ENCODE peak calls at places on chromosome 21, in ten cellular contexts. One of them, this sample, is unnamed.
A peak's percentile ranks its signal among the peaks of the same experiment; 100 is the strongest.

GRCh38 chr21:15552914-15553491 is 176.8 kb upstream of the USP25 start:
- DNase-seq in GOT3: no peak
- DNase-seq in ovary: no peak
- DNase-seq in activated naive CD4-positive, alpha-beta T cell treated with anti-CD3 and anti-CD28 coated beads, Interleukin-2, amount 50 U/mL, for 16 hours: no peak
- DNase-seq in HuH-7.5: no peak
- DNase-seq in cerebellar cortex: peak; percentile 16
- DNase-seq in activated T-helper 1 cell treated with anti-CD3 and anti-CD28 coated beads, Interleukin-2, amount 50 U/mL, for 16 hours: no peak
- DNase-seq in anterior cingulate cortex: no peak
- DNase-seq in left lung: no peak
- DNase-seq in naive thymus-derived CD8-positive, alpha-beta T cell: no peak
- DNase-seq in this sample: no peak

GRCh38 chr21:29449306-29449940 is 150.7 kb downstream of the BACH1 start:
- DNase-seq in GOT3: no peak
- DNase-seq in ovary: no peak
- DNase-seq in activated naive CD4-positive, alpha-beta T cell treated with anti-CD3 and anti-CD28 coated beads, Interleukin-2, amount 50 U/mL, for 16 hours: no peak
- DNase-seq in HuH-7.5: no peak
- DNase-seq in cerebellar cortex: no peak
- DNase-seq in activated T-helper 1 cell treated with anti-CD3 and anti-CD28 coated beads, Interleukin-2, amount 50 U/mL, for 16 hours: no peak
- DNase-seq in anterior cingulate cortex: no peak
- DNase-seq in left lung: no peak
- DNase-seq in naive thymus-derived CD8-positive, alpha-beta T cell: no peak
- DNase-seq in this sample: no peak

GRCh38 chr21:42671778-42672593 is 18.6 kb downstream of the PDE9A start:
- DNase-seq in GOT3: no peak
- DNase-seq in ovary: no peak
- DNase-seq in activated naive CD4-positive, alpha-beta T cell treated with anti-CD3 and anti-CD28 coated beads, Interleukin-2, amount 50 U/mL, for 16 hours: no peak
- DNase-seq in HuH-7.5: peak; percentile 51
- DNase-seq in cerebellar cortex: no peak
- DNase-seq in activated T-helper 1 cell treated with anti-CD3 and anti-CD28 coated beads, Interleukin-2, amount 50 U/mL, for 16 hours: no peak
- DNase-seq in anterior cingulate cortex: no peak
- DNase-seq in left lung: no peak
- DNase-seq in naive thymus-derived CD8-positive, alpha-beta T cell: no peak
- DNase-seq in this sample: no peak

GRCh38 chr21:45836694-45837670 is 144.6 kb upstream of the COL6A1 start:
- DNase-seq in GOT3: no peak
- DNase-seq in ovary: no peak
- DNase-seq in activated naive CD4-positive, alpha-beta T cell treated with anti-CD3 and anti-CD28 coated beads, Interleukin-2, amount 50 U/mL, for 16 hours: no peak
- DNase-seq in HuH-7.5: no peak
- DNase-seq in cerebellar cortex: no peak
- DNase-seq in activated T-helper 1 cell treated with anti-CD3 and anti-CD28 coated beads, Interleukin-2, amount 50 U/mL, for 16 hours: no peak
- DNase-seq in anterior cingulate cortex: no peak
- DNase-seq in left lung: no peak
- DNase-seq in naive thymus-derived CD8-positive, alpha-beta T cell: no peak
- DNase-seq in this sample: no peak

GRCh38 chr21:33988237-33988835 is 72.7 kb upstream of the ATP5PO start:
- DNase-seq in GOT3: no peak
- DNase-seq in ovary: no peak
- DNase-seq in activated naive CD4-positive, alpha-beta T cell treated with anti-CD3 and anti-CD28 coated beads, Interleukin-2, amount 50 U/mL, for 16 hours: no peak
- DNase-seq in HuH-7.5: no peak
- DNase-seq in cerebellar cortex: no peak
- DNase-seq in activated T-helper 1 cell treated with anti-CD3 and anti-CD28 coated beads, Interleukin-2, amount 50 U/mL, for 16 hours: no peak
- DNase-seq in anterior cingulate cortex: no peak
- DNase-seq in left lung: no peak
- DNase-seq in naive thymus-derived CD8-positive, alpha-beta T cell: no peak
- DNase-seq in this sample: no peak

GRCh38 chr21:14736162-14736561 is 190.0 kb upstream of the SAMSN1 start:
- DNase-seq in GOT3: no peak
- DNase-seq in ovary: no peak
- DNase-seq in activated naive CD4-positive, alpha-beta T cell treated with anti-CD3 and anti-CD28 coated beads, Interleukin-2, amount 50 U/mL, for 16 hours: no peak
- DNase-seq in HuH-7.5: no peak
- DNase-seq in cerebellar cortex: no peak
- DNase-seq in activated T-helper 1 cell treated with anti-CD3 and anti-CD28 coated beads, Interleukin-2, amount 50 U/mL, for 16 hours: no peak
- DNase-seq in anterior cingulate cortex: no peak
- DNase-seq in left lung: no peak
- DNase-seq in naive thymus-derived CD8-positive, alpha-beta T cell: no peak
- DNase-seq in this sample: no peak

GRCh38 chr21:45365608-45366241 is 39.2 kb upstream of the COL18A1 start:
- DNase-seq in GOT3: no peak
- DNase-seq in ovary: no peak
- DNase-seq in activated naive CD4-positive, alpha-beta T cell treated with anti-CD3 and anti-CD28 coated beads, Interleukin-2, amount 50 U/mL, for 16 hours: no peak
- DNase-seq in HuH-7.5: peak; percentile 61
- DNase-seq in cerebellar cortex: no peak
- DNase-seq in activated T-helper 1 cell treated with anti-CD3 and anti-CD28 coated beads, Interleukin-2, amount 50 U/mL, for 16 hours: no peak
- DNase-seq in anterior cingulate cortex: no peak
- DNase-seq in left lung: no peak
- DNase-seq in naive thymus-derived CD8-positive, alpha-beta T cell: no peak
- DNase-seq in this sample: no peak

GRCh38 chr21:16125274-16125673 is 395.5 kb downstream of the USP25 start:
- DNase-seq in GOT3: no peak
- DNase-seq in ovary: no peak
- DNase-seq in activated naive CD4-positive, alpha-beta T cell treated with anti-CD3 and anti-CD28 coated beads, Interleukin-2, amount 50 U/mL, for 16 hours: no peak
- DNase-seq in HuH-7.5: no peak
- DNase-seq in cerebellar cortex: no peak
- DNase-seq in activated T-helper 1 cell treated with anti-CD3 and anti-CD28 coated beads, Interleukin-2, amount 50 U/mL, for 16 hours: no peak
- DNase-seq in anterior cingulate cortex: no peak
- DNase-seq in left lung: no peak
- DNase-seq in naive thymus-derived CD8-positive, alpha-beta T cell: no peak
- DNase-seq in this sample: no peak

GRCh38 chr21:38671716-38672115 is 134.0 kb upstream of the ETS2 start:
- DNase-seq in GOT3: no peak
- DNase-seq in ovary: no peak
- DNase-seq in activated naive CD4-positive, alpha-beta T cell treated with anti-CD3 and anti-CD28 coated beads, Interleukin-2, amount 50 U/mL, for 16 hours: no peak
- DNase-seq in HuH-7.5: no peak
- DNase-seq in cerebellar cortex: no peak
- DNase-seq in activated T-helper 1 cell treated with anti-CD3 and anti-CD28 coated beads, Interleukin-2, amount 50 U/mL, for 16 hours: no peak
- DNase-seq in anterior cingulate cortex: no peak
- DNase-seq in left lung: no peak
- DNase-seq in naive thymus-derived CD8-positive, alpha-beta T cell: no peak
- DNase-seq in this sample: no peak

GRCh38 chr21:9737871-9738520 is 783.4 kb upstream of the TPTE start:
- DNase-seq in GOT3: no peak
- DNase-seq in ovary: no peak
- DNase-seq in activated naive CD4-positive, alpha-beta T cell treated with anti-CD3 and anti-CD28 coated beads, Interleukin-2, amount 50 U/mL, for 16 hours: no peak
- DNase-seq in HuH-7.5: no peak
- DNase-seq in cerebellar cortex: no peak
- DNase-seq in activated T-helper 1 cell treated with anti-CD3 and anti-CD28 coated beads, Interleukin-2, amount 50 U/mL, for 16 hours: no peak
- DNase-seq in anterior cingulate cortex: no peak
- DNase-seq in left lung: no peak
- DNase-seq in naive thymus-derived CD8-positive, alpha-beta T cell: no peak
- DNase-seq in this sample: no peak

GRCh38 chr21:31543191-31543590 is 116.3 kb upstream of the SOD1 start:
- DNase-seq in GOT3: no peak
- DNase-seq in ovary: no peak
- DNase-seq in activated naive CD4-positive, alpha-beta T cell treated with anti-CD3 and anti-CD28 coated beads, Interleukin-2, amount 50 U/mL, for 16 hours: no peak
- DNase-seq in HuH-7.5: no peak
- DNase-seq in cerebellar cortex: peak; percentile 55
- DNase-seq in activated T-helper 1 cell treated with anti-CD3 and anti-CD28 coated beads, Interleukin-2, amount 50 U/mL, for 16 hours: no peak
- DNase-seq in anterior cingulate cortex: no peak
- DNase-seq in left lung: no peak
- DNase-seq in naive thymus-derived CD8-positive, alpha-beta T cell: no peak
- DNase-seq in this sample: no peak

GRCh38 chr21:45709696-45710268 is 66.3 kb downstream of the PCBP3 start:
- DNase-seq in GOT3: no peak
- DNase-seq in ovary: no peak
- DNase-seq in activated naive CD4-positive, alpha-beta T cell treated with anti-CD3 and anti-CD28 coated beads, Interleukin-2, amount 50 U/mL, for 16 hours: no peak
- DNase-seq in HuH-7.5: no peak
- DNase-seq in cerebellar cortex: no peak
- DNase-seq in activated T-helper 1 cell treated with anti-CD3 and anti-CD28 coated beads, Interleukin-2, amount 50 U/mL, for 16 hours: no peak
- DNase-seq in anterior cingulate cortex: no peak
- DNase-seq in left lung: no peak
- DNase-seq in naive thymus-derived CD8-positive, alpha-beta T cell: no peak
- DNase-seq in this sample: no peak

GRCh38 chr21:31887596-31887920 is 14.7 kb downstream of the HUNK start:
- DNase-seq in GOT3: no peak
- DNase-seq in ovary: no peak
- DNase-seq in activated naive CD4-positive, alpha-beta T cell treated with anti-CD3 and anti-CD28 coated beads, Interleukin-2, amount 50 U/mL, for 16 hours: no peak
- DNase-seq in HuH-7.5: no peak
- DNase-seq in cerebellar cortex: no peak
- DNase-seq in activated T-helper 1 cell treated with anti-CD3 and anti-CD28 coated beads, Interleukin-2, amount 50 U/mL, for 16 hours: no peak
- DNase-seq in anterior cingulate cortex: no peak
- DNase-seq in left lung: no peak
- DNase-seq in naive thymus-derived CD8-positive, alpha-beta T cell: no peak
- DNase-seq in this sample: no peak

GRCh38 chr21:25133939-25134338 is 473.3 kb downstream of the MRPL39 start:
- DNase-seq in GOT3: no peak
- DNase-seq in ovary: no peak
- DNase-seq in activated naive CD4-positive, alpha-beta T cell treated with anti-CD3 and anti-CD28 coated beads, Interleukin-2, amount 50 U/mL, for 16 hours: no peak
- DNase-seq in HuH-7.5: no peak
- DNase-seq in cerebellar cortex: no peak
- DNase-seq in activated T-helper 1 cell treated with anti-CD3 and anti-CD28 coated beads, Interleukin-2, amount 50 U/mL, for 16 hours: no peak
- DNase-seq in anterior cingulate cortex: no peak
- DNase-seq in left lung: no peak
- DNase-seq in naive thymus-derived CD8-positive, alpha-beta T cell: no peak
- DNase-seq in this sample: no peak

GRCh38 chr21:17554619-17555472 is 42.0 kb downstream of the CXADR start:
- DNase-seq in GOT3: no peak
- DNase-seq in ovary: no peak
- DNase-seq in activated naive CD4-positive, alpha-beta T cell treated with anti-CD3 and anti-CD28 coated beads, Interleukin-2, amount 50 U/mL, for 16 hours: no peak
- DNase-seq in HuH-7.5: no peak
- DNase-seq in cerebellar cortex: peak; percentile 23
- DNase-seq in activated T-helper 1 cell treated with anti-CD3 and anti-CD28 coated beads, Interleukin-2, amount 50 U/mL, for 16 hours: no peak
- DNase-seq in anterior cingulate cortex: no peak
- DNase-seq in left lung: no peak
- DNase-seq in naive thymus-derived CD8-positive, alpha-beta T cell: no peak
- DNase-seq in this sample: no peak

GRCh38 chr21:45469273-45470086 is 64.5 kb downstream of the COL18A1 start:
- DNase-seq in GOT3: no peak
- DNase-seq in ovary: no peak
- DNase-seq in activated naive CD4-positive, alpha-beta T cell treated with anti-CD3 and anti-CD28 coated beads, Interleukin-2, amount 50 U/mL, for 16 hours: no peak
- DNase-seq in HuH-7.5: peak; percentile 86
- DNase-seq in cerebellar cortex: no peak
- DNase-seq in activated T-helper 1 cell treated with anti-CD3 and anti-CD28 coated beads, Interleukin-2, amount 50 U/mL, for 16 hours: no peak
- DNase-seq in anterior cingulate cortex: peak; percentile 26
- DNase-seq in left lung: no peak
- DNase-seq in naive thymus-derived CD8-positive, alpha-beta T cell: no peak
- DNase-seq in this sample: peak; percentile 9

GRCh38 chr21:29613021-29613420 is 314.3 kb downstream of the BACH1 start:
- DNase-seq in GOT3: no peak
- DNase-seq in ovary: no peak
- DNase-seq in activated naive CD4-positive, alpha-beta T cell treated with anti-CD3 and anti-CD28 coated beads, Interleukin-2, amount 50 U/mL, for 16 hours: no peak
- DNase-seq in HuH-7.5: no peak
- DNase-seq in cerebellar cortex: no peak
- DNase-seq in activated T-helper 1 cell treated with anti-CD3 and anti-CD28 coated beads, Interleukin-2, amount 50 U/mL, for 16 hours: no peak
- DNase-seq in anterior cingulate cortex: no peak
- DNase-seq in left lung: no peak
- DNase-seq in naive thymus-derived CD8-positive, alpha-beta T cell: no peak
- DNase-seq in this sample: no peak

GRCh38 chr21:37059181-37059580 is 13.7 kb downstream of the PIGP start:
- DNase-seq in GOT3: no peak
- DNase-seq in ovary: no peak
- DNase-seq in activated naive CD4-positive, alpha-beta T cell treated with anti-CD3 and anti-CD28 coated beads, Interleukin-2, amount 50 U/mL, for 16 hours: no peak
- DNase-seq in HuH-7.5: no peak
- DNase-seq in cerebellar cortex: no peak
- DNase-seq in activated T-helper 1 cell treated with anti-CD3 and anti-CD28 coated beads, Interleukin-2, amount 50 U/mL, for 16 hours: no peak
- DNase-seq in anterior cingulate cortex: no peak
- DNase-seq in left lung: no peak
- DNase-seq in naive thymus-derived CD8-positive, alpha-beta T cell: no peak
- DNase-seq in this sample: no peak

GRCh38 chr21:44272231-44272858 is 10.6 kb upstream of the DNMT3L start:
- DNase-seq in GOT3: no peak
- DNase-seq in ovary: no peak
- DNase-seq in activated naive CD4-positive, alpha-beta T cell treated with anti-CD3 and anti-CD28 coated beads, Interleukin-2, amount 50 U/mL, for 16 hours: no peak
- DNase-seq in HuH-7.5: no peak
- DNase-seq in cerebellar cortex: no peak
- DNase-seq in activated T-helper 1 cell treated with anti-CD3 and anti-CD28 coated beads, Interleukin-2, amount 50 U/mL, for 16 hours: no peak
- DNase-seq in anterior cingulate cortex: no peak
- DNase-seq in left lung: no peak
- DNase-seq in naive thymus-derived CD8-positive, alpha-beta T cell: no peak
- DNase-seq in this sample: peak; percentile 9

GRCh38 chr21:40548134-40548533 is 298.8 kb downstream of the DSCAM start:
- DNase-seq in GOT3: no peak
- DNase-seq in ovary: no peak
- DNase-seq in activated naive CD4-positive, alpha-beta T cell treated with anti-CD3 and anti-CD28 coated beads, Interleukin-2, amount 50 U/mL, for 16 hours: no peak
- DNase-seq in HuH-7.5: no peak
- DNase-seq in cerebellar cortex: no peak
- DNase-seq in activated T-helper 1 cell treated with anti-CD3 and anti-CD28 coated beads, Interleukin-2, amount 50 U/mL, for 16 hours: no peak
- DNase-seq in anterior cingulate cortex: no peak
- DNase-seq in left lung: no peak
- DNase-seq in naive thymus-derived CD8-positive, alpha-beta T cell: no peak
- DNase-seq in this sample: peak; percentile 76

GRCh38 chr21:42218836-42219605 is at the start of gene ABCG1:
- DNase-seq in GOT3: no peak
- DNase-seq in ovary: no peak
- DNase-seq in activated naive CD4-positive, alpha-beta T cell treated with anti-CD3 and anti-CD28 coated beads, Interleukin-2, amount 50 U/mL, for 16 hours: peak; percentile 48
- DNase-seq in HuH-7.5: peak; percentile 59
- DNase-seq in cerebellar cortex: peak; percentile 58
- DNase-seq in activated T-helper 1 cell treated with anti-CD3 and anti-CD28 coated beads, Interleukin-2, amount 50 U/mL, for 16 hours: peak; percentile 32
- DNase-seq in anterior cingulate cortex: no peak
- DNase-seq in left lung: peak; percentile 58
- DNase-seq in naive thymus-derived CD8-positive, alpha-beta T cell: no peak
- DNase-seq in this sample: peak; percentile 73

GRCh38 chr21:38351961-38352521 is 95.2 kb downstream of the KCNJ15 start:
- DNase-seq in GOT3: no peak
- DNase-seq in ovary: no peak
- DNase-seq in activated naive CD4-positive, alpha-beta T cell treated with anti-CD3 and anti-CD28 coated beads, Interleukin-2, amount 50 U/mL, for 16 hours: no peak
- DNase-seq in HuH-7.5: no peak
- DNase-seq in cerebellar cortex: no peak
- DNase-seq in activated T-helper 1 cell treated with anti-CD3 and anti-CD28 coated beads, Interleukin-2, amount 50 U/mL, for 16 hours: no peak
- DNase-seq in anterior cingulate cortex: no peak
- DNase-seq in left lung: no peak
- DNase-seq in naive thymus-derived CD8-positive, alpha-beta T cell: no peak
- DNase-seq in this sample: no peak

GRCh38 chr21:43303240-43304178 is 123.4 kb downstream of the SIK1 start:
- DNase-seq in GOT3: no peak
- DNase-seq in ovary: no peak
- DNase-seq in activated naive CD4-positive, alpha-beta T cell treated with anti-CD3 and anti-CD28 coated beads, Interleukin-2, amount 50 U/mL, for 16 hours: peak; percentile 3
- DNase-seq in HuH-7.5: no peak
- DNase-seq in cerebellar cortex: no peak
- DNase-seq in activated T-helper 1 cell treated with anti-CD3 and anti-CD28 coated beads, Interleukin-2, amount 50 U/mL, for 16 hours: no peak
- DNase-seq in anterior cingulate cortex: no peak
- DNase-seq in left lung: peak; percentile 28
- DNase-seq in naive thymus-derived CD8-positive, alpha-beta T cell: no peak
- DNase-seq in this sample: peak; percentile 10

GRCh38 chr21:44931137-44931500 is 8.7 kb upstream of the SLX9 start:
- DNase-seq in GOT3: no peak
- DNase-seq in ovary: no peak
- DNase-seq in activated naive CD4-positive, alpha-beta T cell treated with anti-CD3 and anti-CD28 coated beads, Interleukin-2, amount 50 U/mL, for 16 hours: no peak
- DNase-seq in HuH-7.5: no peak
- DNase-seq in cerebellar cortex: no peak
- DNase-seq in activated T-helper 1 cell treated with anti-CD3 and anti-CD28 coated beads, Interleukin-2, amount 50 U/mL, for 16 hours: no peak
- DNase-seq in anterior cingulate cortex: no peak
- DNase-seq in left lung: no peak
- DNase-seq in naive thymus-derived CD8-positive, alpha-beta T cell: peak; percentile 44
- DNase-seq in this sample: no peak

GRCh38 chr21:25171438-25171837 is 435.8 kb downstream of the MRPL39 start:
- DNase-seq in GOT3: no peak
- DNase-seq in ovary: no peak
- DNase-seq in activated naive CD4-positive, alpha-beta T cell treated with anti-CD3 and anti-CD28 coated beads, Interleukin-2, amount 50 U/mL, for 16 hours: no peak
- DNase-seq in HuH-7.5: no peak
- DNase-seq in cerebellar cortex: no peak
- DNase-seq in activated T-helper 1 cell treated with anti-CD3 and anti-CD28 coated beads, Interleukin-2, amount 50 U/mL, for 16 hours: no peak
- DNase-seq in anterior cingulate cortex: no peak
- DNase-seq in left lung: no peak
- DNase-seq in naive thymus-derived CD8-positive, alpha-beta T cell: no peak
- DNase-seq in this sample: no peak

GRCh38 chr21:33884361-33885157 is 31.0 kb downstream of the ATP5PO start:
- DNase-seq in GOT3: no peak
- DNase-seq in ovary: no peak
- DNase-seq in activated naive CD4-positive, alpha-beta T cell treated with anti-CD3 and anti-CD28 coated beads, Interleukin-2, amount 50 U/mL, for 16 hours: no peak
- DNase-seq in HuH-7.5: no peak
- DNase-seq in cerebellar cortex: peak; percentile 76
- DNase-seq in activated T-helper 1 cell treated with anti-CD3 and anti-CD28 coated beads, Interleukin-2, amount 50 U/mL, for 16 hours: no peak
- DNase-seq in anterior cingulate cortex: no peak
- DNase-seq in left lung: no peak
- DNase-seq in naive thymus-derived CD8-positive, alpha-beta T cell: no peak
- DNase-seq in this sample: no peak

GRCh38 chr21:41160036-41160435 is 7.9 kb upstream of the BACE2 start:
- DNase-seq in GOT3: no peak
- DNase-seq in ovary: no peak
- DNase-seq in activated naive CD4-positive, alpha-beta T cell treated with anti-CD3 and anti-CD28 coated beads, Interleukin-2, amount 50 U/mL, for 16 hours: no peak
- DNase-seq in HuH-7.5: no peak
- DNase-seq in cerebellar cortex: no peak
- DNase-seq in activated T-helper 1 cell treated with anti-CD3 and anti-CD28 coated beads, Interleukin-2, amount 50 U/mL, for 16 hours: no peak
- DNase-seq in anterior cingulate cortex: no peak
- DNase-seq in left lung: no peak
- DNase-seq in naive thymus-derived CD8-positive, alpha-beta T cell: no peak
- DNase-seq in this sample: no peak

GRCh38 chr21:29748391-29749167 is 191.2 kb downstream of the GRIK1 start:
- DNase-seq in GOT3: no peak
- DNase-seq in ovary: no peak
- DNase-seq in activated naive CD4-positive, alpha-beta T cell treated with anti-CD3 and anti-CD28 coated beads, Interleukin-2, amount 50 U/mL, for 16 hours: no peak
- DNase-seq in HuH-7.5: no peak
- DNase-seq in cerebellar cortex: no peak
- DNase-seq in activated T-helper 1 cell treated with anti-CD3 and anti-CD28 coated beads, Interleukin-2, amount 50 U/mL, for 16 hours: no peak
- DNase-seq in anterior cingulate cortex: no peak
- DNase-seq in left lung: no peak
- DNase-seq in naive thymus-derived CD8-positive, alpha-beta T cell: no peak
- DNase-seq in this sample: no peak